ENCODE peak calls at places on chromosomes 12 and 14, in six cellular contexts. J, E, W, R, Y and T are unnamed samples.

GRCh38 chr12:132941336-132941954 is 14.7 kb downstream of the ZNF605 start:
- DNase-seq in Y (no peak), J (no peak), W (no peak), E (no peak), R (no peak), T (no peak)

GRCh38 chr12:104668274-104668718 is 211.5 kb downstream of the CHST11 start:
- DNase-seq in Y (no peak), E (no peak), R (no peak), W (no peak), J (no peak), T (peak; percentile 78)

GRCh38 chr14:23492618-23493272 is 23.2 kb downstream of the NGDN start:
- DNase-seq in W (no peak), Y (no peak), E (no peak), J (peak; percentile 16), R (peak; percentile 14), T (no peak)

GRCh38 chr14:65224799-65225198 is 122.5 kb upstream of the MAX start:
- DNase-seq in E (no peak), Y (no peak), W (no peak), R (no peak), J (no peak), T (peak; percentile 48)

GRCh38 chr14:23388996-23389395 is 12.2 kb downstream of the CMTM5 start:
- DNase-seq in J (no peak), W (no peak), E (no peak), Y (no peak), R (no peak), T (no peak)

GRCh38 chr12:73514672-73515071 is 1023.0 kb upstream of the ATXN7L3B start:
- DNase-seq in W (no peak), J (peak; percentile 4), E (no peak), Y (no peak), R (no peak), T (no peak)

GRCh38 chr14:61769893-61770292 is 7.7 kb downstream of the SNAPC1 start:
- DNase-seq in Y (no peak), W (no peak), J (no peak), E (no peak), R (no peak), T (no peak)

GRCh38 chr14:61839452-61839851 is 77.2 kb downstream of the SNAPC1 start:
- DNase-seq in R (peak; percentile 93), J (no peak), E (no peak), Y (no peak), W (peak; percentile 38), T (peak; percentile 89)

GRCh38 chr14:54839681-54840080 is 62.9 kb downstream of the GCH1 start:
- DNase-seq in W (peak; percentile 28), E (no peak), Y (no peak), R (peak; percentile 68), J (no peak), T (peak; percentile 71)

GRCh38 chr14:71486274-71486673 is 446.0 kb upstream of the RGS6 start:
- DNase-seq in J (no peak), Y (no peak), W (peak; percentile 62), R (no peak), E (no peak), T (no peak)

GRCh38 chr12:6547987-6548386 is 7.9 kb downstream of the IFFO1 start:
- DNase-seq in Y (no peak), J (peak; percentile 86), W (peak; percentile 79), E (no peak), R (peak; percentile 89), T (peak; percentile 85)

GRCh38 chr12:100794441-100795192 is at the start of gene ANO4:
- DNase-seq in E (no peak), Y (no peak), J (no peak), W (peak; percentile 37), R (no peak), T (no peak)

GRCh38 chr12:123142948-123143752 is 7.7 kb downstream of the PITPNM2 start:
- DNase-seq in R (no peak), J (no peak), Y (no peak), W (peak; percentile 53), E (peak; percentile 80), T (no peak)

GRCh38 chr14:96581902-96582640 is 79.9 kb downstream of the PAPOLA start:
- DNase-seq in W (no peak), E (no peak), Y (no peak), R (no peak), J (no peak), T (no peak)

GRCh38 chr12:42953021-42953420 is 363.5 kb upstream of the PRICKLE1 start:
- DNase-seq in R (no peak), W (no peak), E (no peak), J (no peak), Y (no peak), T (no peak)

GRCh38 chr12:2384533-2385328 is 331.9 kb downstream of the CACNA1C start:
- DNase-seq in W (peak; percentile 61), E (no peak), R (peak; percentile 90), J (no peak), Y (no peak), T (peak; percentile 40)

GRCh38 chr14:99772371-99773283 is 20.6 kb upstream of the EML1 start:
- DNase-seq in W (no peak), R (no peak), E (no peak), J (no peak), Y (no peak), T (no peak)

GRCh38 chr14:52068741-52069616 is at the start of gene NID2:
- DNase-seq in Y (peak; percentile 4), R (peak; percentile 95), J (peak; percentile 51), E (peak; percentile 71), W (peak; percentile 95), T (peak; percentile 96)
- H3K4me3 ChIP-seq in Y (peak within 1 kb of the TSS; percentile 17), R (peak within 1 kb of the TSS; percentile 87), J (peak within 1 kb of the TSS; percentile 36), E (peak within 1 kb of the TSS; percentile 60), W (peak within 1 kb of the TSS; percentile 86), T (peak within 1 kb of the TSS; percentile 86)

GRCh38 chr14:89540830-89541470 is 123.9 kb upstream of the FOXN3 start:
- DNase-seq in E (no peak), Y (no peak), R (peak; percentile 84), W (peak; percentile 85), J (peak; percentile 66), T (peak; percentile 68)

GRCh38 chr14:89537911-89538310 is 120.9 kb upstream of the FOXN3 start:
- DNase-seq in E (no peak), W (no peak), R (no peak), J (no peak), Y (no peak), T (no peak)

GRCh38 chr14:89543420-89543790 is 126.4 kb upstream of the FOXN3 start:
- DNase-seq in R (no peak), E (no peak), Y (no peak), J (no peak), W (peak; percentile 43), T (no peak)

GRCh38 chr14:89542768-89543419 is 125.9 kb upstream of the FOXN3 start:
- DNase-seq in R (no peak), W (no peak), Y (no peak), E (no peak), J (no peak), T (no peak)

GRCh38 chr14:89540009-89540829 is 123.2 kb upstream of the FOXN3 start:
- DNase-seq in J (no peak), Y (no peak), W (peak; percentile 68), E (no peak), R (peak; percentile 10), T (peak; percentile 8)
- H3K4me3 ChIP-seq in J (no peak overlapping the region), Y (no peak overlapping the region), W (no peak overlapping the region), E (no peak overlapping the region), R (no peak overlapping the region), T (no peak overlapping the region)

GRCh38 chr12:143964-144649 is 69.8 kb downstream of the SLC6A12 start:
- DNase-seq in W (peak; percentile 13), J (peak; percentile 5), E (no peak), R (no peak), Y (no peak), T (no peak)

GRCh38 chr12:135127-135526 is 68.6 kb downstream of the IQSEC3 start:
- DNase-seq in J (no peak), E (no peak), W (no peak), R (no peak), Y (no peak), T (no peak)

GRCh38 chr12:139585-139984 is 73.0 kb downstream of the IQSEC3 start:
- DNase-seq in W (no peak), J (no peak), E (no peak), Y (no peak), R (no peak), T (no peak)

GRCh38 chr12:138898-139534 is 72.4 kb downstream of the IQSEC3 start:
- DNase-seq in W (no peak), Y (no peak), R (peak; percentile 23), E (peak; percentile 73), J (no peak), T (peak; percentile 12)

DNA sequence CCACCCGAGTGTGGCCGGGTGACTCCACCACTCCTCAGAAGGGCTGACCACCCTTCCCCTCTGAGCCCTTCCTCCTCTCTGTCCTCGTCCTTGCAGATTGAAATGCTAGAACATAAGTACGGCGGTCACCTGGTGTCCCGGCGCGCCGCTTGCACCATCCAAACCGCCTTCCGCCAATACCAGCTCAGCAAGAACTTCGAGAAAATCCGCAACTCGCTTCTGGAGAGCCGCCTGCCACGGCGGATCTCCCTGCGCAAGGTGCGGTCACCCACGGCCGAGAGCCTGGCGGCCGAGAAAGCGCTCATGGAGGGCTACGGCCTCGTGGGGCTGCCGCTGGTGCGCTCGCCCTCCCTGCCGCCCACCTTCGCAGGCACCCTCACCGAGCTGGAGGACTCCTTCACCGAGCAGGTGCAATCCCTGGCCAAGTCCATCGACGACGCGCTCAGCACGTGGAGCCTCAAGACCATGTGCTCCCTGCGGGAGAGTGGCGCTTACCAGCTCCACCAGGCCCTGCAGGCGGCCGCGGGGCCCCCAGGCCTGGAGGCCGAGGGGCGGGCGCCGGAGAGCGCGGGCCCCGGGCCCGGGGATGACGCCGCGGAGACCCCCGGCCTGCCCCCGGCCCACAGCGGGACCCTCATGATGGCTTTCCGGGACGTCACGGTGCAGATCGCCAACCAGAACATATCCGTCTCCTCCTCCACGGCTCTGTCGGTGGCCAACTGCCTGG is 71.8 kb downstream of the IQSEC3 start:
- DNase-seq in R (no peak), E (no peak), W (no peak), J (no peak), Y (no peak), T (no peak)
- H3K4me3 ChIP-seq in R (no peak overlapping the region), E (peak overlapping the region; percentile 40), W (no peak overlapping the region), J (no peak overlapping the region), Y (no peak overlapping the region), T (no peak overlapping the region)

GRCh38 chr12:54589964-54590363 is 1.5 kb upstream of the PPP1R1A start:
- DNase-seq in R (no peak), Y (no peak), E (no peak), W (no peak), J (no peak), T (no peak)

GRCh38 chr12:54587315-54587821 is 1.1 kb downstream of the PPP1R1A start:
- DNase-seq in R (no peak), W (no peak), J (no peak), Y (no peak), E (no peak), T (no peak)

GRCh38 chr12:54588110-54588831 is at the start of gene PPP1R1A:
- DNase-seq in E (peak; percentile 70), R (no peak), Y (no peak), J (no peak), W (no peak), T (no peak)

GRCh38 chr12:54591001-54591591 is 2.6 kb upstream of the PPP1R1A start:
- DNase-seq in R (peak; percentile 22), E (no peak), W (no peak), Y (no peak), J (peak; percentile 23), T (no peak)

DNA sequence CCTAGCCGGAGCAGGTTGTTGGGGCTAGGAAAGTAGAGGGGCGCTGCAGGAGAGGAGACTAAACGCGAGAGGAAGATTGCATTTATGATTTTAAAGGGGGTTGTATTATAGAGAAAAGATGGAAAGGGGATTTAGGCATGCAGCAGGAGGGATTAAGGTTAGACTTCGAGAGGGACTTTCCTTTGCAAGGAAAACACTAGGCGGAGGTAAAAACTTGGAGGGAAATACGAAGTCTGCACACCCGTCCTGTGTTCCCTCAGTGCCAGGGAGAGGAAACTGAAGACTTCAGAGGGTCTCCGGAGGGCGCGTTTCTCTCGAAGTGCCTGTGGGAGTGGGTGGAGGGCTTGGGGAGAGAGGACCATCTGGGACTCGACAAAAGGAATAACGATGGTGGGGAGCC is 433 bp upstream of the PPP1R1A start:
- DNase-seq in Y (no peak), R (no peak), W (no peak), J (no peak), E (no peak), T (no peak)
- H3K4me3 ChIP-seq in Y (no peak overlapping the region), R (no peak overlapping the region), W (no peak overlapping the region), J (no peak overlapping the region), E (peak overlapping the region; percentile 31), T (no peak overlapping the region)